ENCODE peak calls at places on chromosomes 7 and 10, in six cellular contexts. One of them, this sample, is unnamed. For H3K9me3, the result is how much of the 10 kb centered on the place peaks cover.

GRCh38 chr7:147674705-147675104 is 915.9 kb upstream of the C7orf33 start:
- DNase-seq in H1: no peak
- DNase-seq in HCT116: no peak
- DNase-seq in GM12878: no peak
- DNase-seq in HepG2: no peak
- DNase-seq in K562: no peak
- DNase-seq in this sample: no peak

GRCh38 chr7:100044719-100045118 is 4.9 kb upstream of the ZSCAN21 start:
- DNase-seq in H1: no peak
- DNase-seq in K562: no peak
- DNase-seq in HCT116: no peak
- DNase-seq in GM12878: peak
- DNase-seq in HepG2: no peak
- DNase-seq in this sample: no peak

GRCh38 chr7:149245244-149245643 is 5.8 kb downstream of the ZNF212 start:
- DNase-seq in HepG2: no peak
- DNase-seq in H1: no peak
- DNase-seq in HCT116: no peak
- DNase-seq in GM12878: no peak
- DNase-seq in K562: no peak
- DNase-seq in this sample: no peak

GRCh38 chr7:44288811-44289340 is 36.5 kb downstream of the CAMK2B start:
- DNase-seq in K562: no peak
- DNase-seq in HCT116: no peak
- DNase-seq in GM12878: no peak
- DNase-seq in H1: peak
- DNase-seq in HepG2: no peak
- DNase-seq in this sample: no peak

GRCh38 chr7:102433319-102434038 is at the start of gene ORAI2:
- DNase-seq in H1: peak
- DNase-seq in HepG2: no peak
- DNase-seq in HCT116: no peak
- DNase-seq in K562: peak
- DNase-seq in GM12878: no peak
- DNase-seq in this sample: no peak

GRCh38 chr7:33129806-33130153 is 416 bp downstream of the BBS9 start:
- DNase-seq in K562: no peak
- DNase-seq in H1: no peak
- DNase-seq in GM12878: no peak
- DNase-seq in HepG2: no peak
- DNase-seq in HCT116: no peak
- DNase-seq in this sample: no peak

GRCh38 chr7:14761506-14762296 is 140.8 kb downstream of the DGKB start:
- DNase-seq in GM12878: no peak
- DNase-seq in HCT116: no peak
- DNase-seq in HepG2: no peak
- DNase-seq in K562: no peak
- DNase-seq in H1: no peak
- DNase-seq in this sample: no peak

GRCh38 chr10:102159051-102159597 is 6.9 kb downstream of the NOLC1 start:
- DNase-seq in HepG2: no peak
- DNase-seq in GM12878: no peak
- DNase-seq in K562: no peak
- DNase-seq in HCT116: no peak
- DNase-seq in H1: no peak
- DNase-seq in this sample: no peak

GRCh38 chr10:62462456-62462855 is 88.3 kb downstream of the ZNF365 start:
- DNase-seq in HCT116: no peak
- DNase-seq in H1: no peak
- DNase-seq in HepG2: no peak
- DNase-seq in K562: no peak
- DNase-seq in GM12878: no peak
- DNase-seq in this sample: no peak

GRCh38 chr10:4352566-4352961 is 473.4 kb upstream of the AKR1E2 start:
- DNase-seq in K562: no peak
- DNase-seq in HCT116: no peak
- DNase-seq in HepG2: no peak
- DNase-seq in GM12878: no peak
- DNase-seq in H1: no peak
- DNase-seq in this sample: no peak

GRCh38 chr7:142301299-142301698 is 43.4 kb upstream of the PRSS58 start:
- DNase-seq in HepG2: no peak
- DNase-seq in GM12878: no peak
- DNase-seq in HCT116: no peak
- DNase-seq in H1: no peak
- DNase-seq in K562: no peak
- DNase-seq in this sample: no peak

GRCh38 chr10:23367896-23368685 is 23.5 kb upstream of the C10orf67 start:
- DNase-seq in HCT116: no peak
- DNase-seq in HepG2: no peak
- DNase-seq in H1: no peak
- DNase-seq in K562: no peak
- DNase-seq in GM12878: no peak
- DNase-seq in this sample: no peak

GRCh38 chr7:48040944-48041664 is 5.8 kb downstream of the C7orf57 start:
- DNase-seq in H1: no peak
- DNase-seq in GM12878: no peak
- DNase-seq in HCT116: no peak
- DNase-seq in K562: no peak
- DNase-seq in HepG2: no peak
- DNase-seq in this sample: no peak

GRCh38 chr7:112882506-112882905 is 92.3 kb upstream of the TMEM168 start:
- DNase-seq in GM12878: no peak
- DNase-seq in H1: no peak
- DNase-seq in HepG2: no peak
- DNase-seq in HCT116: no peak
- DNase-seq in K562: no peak
- DNase-seq in this sample: no peak

GRCh38 chr7:50595538-50596102 is 30.4 kb upstream of the DDC start:
- DNase-seq in H1: no peak
- DNase-seq in HCT116: peak
- DNase-seq in K562: peak
- DNase-seq in GM12878: no peak
- DNase-seq in HepG2: peak
- DNase-seq in this sample: peak

GRCh38 chr10:126315471-126316177 is 72.7 kb downstream of the ADAM12 start:
- DNase-seq in K562: no peak
- DNase-seq in HCT116: no peak
- DNase-seq in HepG2: no peak
- DNase-seq in H1: no peak
- DNase-seq in GM12878: no peak
- DNase-seq in this sample: no peak

GRCh38 chr10:121764241-121764942 is 163.4 kb downstream of the ATE1 start:
- DNase-seq in HepG2: no peak
- DNase-seq in H1: no peak
- DNase-seq in K562: no peak
- DNase-seq in GM12878: no peak
- DNase-seq in HCT116: no peak
- DNase-seq in this sample: no peak

GRCh38 chr7:2114052-2114451 is 118.7 kb downstream of the MAD1L1 start:
- DNase-seq in K562: no peak
- DNase-seq in H1: no peak
- DNase-seq in GM12878: no peak
- DNase-seq in HCT116: peak
- DNase-seq in HepG2: no peak
- DNase-seq in this sample: no peak

GRCh38 chr10:43731486-43731885 is 82.8 kb upstream of the ZNF32 start:
- DNase-seq in HepG2: no peak
- DNase-seq in H1: no peak
- DNase-seq in HCT116: no peak
- DNase-seq in K562: peak
- DNase-seq in GM12878: no peak
- DNase-seq in this sample: no peak

GRCh38 chr7:159098795-159099194 is 45.9 kb downstream of the VIPR2 start:
- DNase-seq in HepG2: no peak
- DNase-seq in HCT116: no peak
- DNase-seq in K562: no peak
- DNase-seq in GM12878: no peak
- DNase-seq in H1: peak
- DNase-seq in this sample: no peak

GRCh38 chr10:86749835-86750234 is 6.6 kb upstream of the BMPR1A start:
- DNase-seq in GM12878: no peak
- DNase-seq in H1: no peak
- DNase-seq in K562: no peak
- DNase-seq in HCT116: no peak
- DNase-seq in HepG2: no peak
- DNase-seq in this sample: no peak

GRCh38 chr7:51318886-51319579 is 2.4 kb upstream of the COBL start:
- DNase-seq in K562: no peak
- DNase-seq in HCT116: no peak
- DNase-seq in GM12878: no peak
- DNase-seq in HepG2: peak
- DNase-seq in H1: no peak
- DNase-seq in this sample: no peak

GRCh38 chr10:109429956-109430760 is 493.2 kb downstream of the XPNPEP1 start:
- DNase-seq in H1: no peak
- DNase-seq in K562: no peak
- DNase-seq in HCT116: no peak
- DNase-seq in GM12878: no peak
- DNase-seq in HepG2: no peak
- DNase-seq in this sample: no peak

GRCh38 chr10:90858489-90858968 is 690 bp upstream of the HTR7 start:
- DNase-seq in HCT116: no peak
- DNase-seq in H1: no peak
- DNase-seq in K562: no peak
- DNase-seq in HepG2: no peak
- DNase-seq in GM12878: no peak
- DNase-seq in this sample: no peak

GRCh38 chr10:129514568-129515451 is 47.8 kb downstream of the MGMT start:
- DNase-seq in K562: no peak
- DNase-seq in HepG2: no peak
- DNase-seq in GM12878: no peak
- DNase-seq in HCT116: no peak
- DNase-seq in H1: peak
- DNase-seq in this sample: no peak

GRCh38 chr7:140232959-140233649 is 56.3 kb upstream of the KDM7A start:
- DNase-seq in K562: no peak
- DNase-seq in GM12878: peak
- DNase-seq in H1: no peak
- DNase-seq in HepG2: peak
- DNase-seq in HCT116: no peak
- DNase-seq in this sample: no peak

GRCh38 chr10:93235686-93236085 is 162.0 kb downstream of the CYP26A1 start:
- DNase-seq in H1: no peak
- DNase-seq in HepG2: peak
- DNase-seq in GM12878: no peak
- DNase-seq in HCT116: no peak
- DNase-seq in K562: no peak
- DNase-seq in this sample: no peak

GRCh38 chr10:48804740-48805182 is 120.1 kb downstream of the WDFY4 start:
- DNase-seq in HepG2: peak
- DNase-seq in HCT116: no peak
- DNase-seq in K562: no peak
- DNase-seq in H1: no peak
- DNase-seq in GM12878: peak
- DNase-seq in this sample: no peak

GRCh38 chr10:12337407-12337806 is 11.9 kb upstream of the CAMK1D start:
- DNase-seq in GM12878: no peak
- DNase-seq in HCT116: no peak
- DNase-seq in H1: no peak
- DNase-seq in K562: no peak
- DNase-seq in HepG2: no peak
- DNase-seq in this sample: no peak

GRCh38 chr10:105644559-105644958 is 1003.5 kb downstream of the SORCS3 start:
- DNase-seq in HepG2: no peak
- DNase-seq in K562: no peak
- DNase-seq in H1: no peak
- DNase-seq in GM12878: no peak
- DNase-seq in HCT116: no peak
- DNase-seq in this sample: no peak

GRCh38 chr7:82677064-82677463 is 233.5 kb upstream of the CACNA2D1 start:
- DNase-seq in HCT116: no peak
- DNase-seq in H1: no peak
- DNase-seq in GM12878: no peak
- DNase-seq in HepG2: no peak
- DNase-seq in K562: no peak
- DNase-seq in this sample: no peak

GRCh38 chr10:126504051-126504760 is 115.9 kb upstream of the ADAM12 start:
- DNase-seq in H1: peak
- DNase-seq in HCT116: peak
- DNase-seq in GM12878: no peak
- DNase-seq in HepG2: peak
- DNase-seq in K562: peak
- DNase-seq in this sample: peak

GRCh38 chr10:24900888-24901685 is 51.3 kb downstream of the PRTFDC1 start:
- DNase-seq in K562: no peak
- DNase-seq in HCT116: no peak
- DNase-seq in GM12878: peak
- DNase-seq in H1: no peak
- DNase-seq in HepG2: no peak
- DNase-seq in this sample: no peak
- TF ChIP-seq ZNF274 in K562: no peak
- TF ChIP-seq ZNF274 in HCT116: no peak
- TF ChIP-seq ZNF274 in GM12878: no peak
- TF ChIP-seq ZNF274 in H1: no peak
- TF ChIP-seq ZNF274 in HepG2: no peak
- TF ChIP-seq ZNF274 in this sample: no peak

DNA sequence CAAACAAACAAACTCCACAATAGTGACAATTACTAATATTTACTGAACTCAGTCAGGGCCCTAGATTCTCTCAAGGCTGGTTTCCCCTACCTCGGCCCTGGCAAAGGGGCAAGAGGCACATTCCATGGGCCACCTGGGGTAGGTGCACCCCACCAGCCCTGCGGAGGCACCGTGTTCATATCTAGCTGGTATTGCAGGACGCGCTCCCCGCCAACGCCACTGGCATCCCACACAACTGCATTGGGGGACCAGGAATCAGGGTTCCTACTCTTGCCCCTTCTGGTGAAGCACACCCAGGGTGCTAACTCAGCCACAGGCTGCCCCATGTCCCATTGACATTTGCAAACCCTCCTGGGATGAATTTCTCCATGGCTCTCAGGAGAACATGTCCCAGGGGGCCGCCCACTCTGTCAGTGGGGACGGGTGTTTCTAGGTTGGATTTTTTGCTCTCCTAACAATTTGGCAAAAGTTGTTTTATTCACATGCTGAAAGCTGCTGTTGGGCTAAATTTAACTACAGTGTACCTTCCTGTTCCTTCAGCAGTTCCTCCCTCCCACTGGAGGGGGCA is 76.7 kb downstream of the ZRANB1 start:
- DNase-seq in K562: no peak
- DNase-seq in HCT116: no peak
- DNase-seq in HepG2: no peak
- DNase-seq in H1: no peak
- DNase-seq in GM12878: no peak
- DNase-seq in this sample: no peak
- H3K9me3 ChIP-seq in K562: under half
- H3K9me3 ChIP-seq in HCT116: under half
- H3K9me3 ChIP-seq in HepG2: under half
- H3K9me3 ChIP-seq in H1: under half
- H3K9me3 ChIP-seq in GM12878: under half
- H3K9me3 ChIP-seq in this sample: under half

GRCh38 chr7:22765609-22766008 is 38.6 kb downstream of the IL6 start:
- DNase-seq in GM12878: peak
- DNase-seq in HCT116: no peak
- DNase-seq in HepG2: no peak
- DNase-seq in K562: no peak
- DNase-seq in H1: no peak
- DNase-seq in this sample: no peak
- H3K4me3 ChIP-seq in GM12878: no peak
- H3K4me3 ChIP-seq in HCT116: no peak
- H3K4me3 ChIP-seq in HepG2: no peak
- H3K4me3 ChIP-seq in K562: no peak
- H3K4me3 ChIP-seq in H1: no peak
- H3K4me3 ChIP-seq in this sample: no peak

GRCh38 chr7:121547341-121548092 is 151.4 kb upstream of the FAM3C start:
- DNase-seq in H1: no peak
- DNase-seq in GM12878: no peak
- DNase-seq in HepG2: peak
- DNase-seq in K562: peak
- DNase-seq in HCT116: peak
- DNase-seq in this sample: peak
- TF ChIP-seq ZNF274 in H1: no peak
- TF ChIP-seq ZNF274 in GM12878: no peak
- TF ChIP-seq ZNF274 in HepG2: no peak
- TF ChIP-seq ZNF274 in K562: no peak
- TF ChIP-seq ZNF274 in HCT116: no peak
- TF ChIP-seq ZNF274 in this sample: no peak

This sample was measured in NT2/D1.